ENCODE peak calls at places on chromosomes 4 and X, in four cellular contexts. O, X, Y and D are unnamed samples.

GRCh38 chr4:168771251-168771650 is 238.8 kb downstream of the CBR4 start:
- DNase-seq in O (no peak), X (no peak), Y (no peak), D (no peak)

GRCh38 chrX:110541266-110541665 is 182.6 kb downstream of the RTL9 start:
- DNase-seq in O (no peak), X (no peak), Y (no peak), D (no peak)

GRCh38 chr4:185004562-185005208 is 13.6 kb upstream of the HELT start:
- DNase-seq in O (no peak), X (no peak), Y (no peak), D (no peak)

GRCh38 chr4:185567828-185568442 is 32.6 kb upstream of the PDLIM3 start:
- DNase-seq in O (peak), X (no peak), Y (no peak), D (no peak)

GRCh38 chrX:93868289-93868985 is 194.4 kb downstream of the FAM133A start:
- DNase-seq in O (no peak), X (no peak), Y (no peak), D (no peak)

GRCh38 chrX:48703642-48704481 is 7.3 kb downstream of the SUV39H1 start:
- DNase-seq in O (no peak), X (no peak), Y (no peak), D (peak)

GRCh38 chr4:176340871-176341685 is 21.3 kb downstream of the SPCS3 start:
- DNase-seq in O (peak), X (peak), Y (no peak), D (no peak)

GRCh38 chrX:115539841-115540240 is 21.1 kb upstream of the PLS3 start:
- DNase-seq in O (no peak), X (no peak), Y (no peak), D (no peak)

GRCh38 chr4:164700471-164700870 is 53.5 kb upstream of the SMIM31 start:
- DNase-seq in O (peak), X (peak), Y (no peak), D (peak)

GRCh38 chr4:26866781-26867180 is 6.1 kb downstream of the STIM2 start:
- DNase-seq in O (no peak), X (no peak), Y (no peak), D (no peak)

GRCh38 chr4:26866203-26866602 is 5.6 kb downstream of the STIM2 start:
- DNase-seq in O (no peak), X (no peak), Y (no peak), D (no peak)

GRCh38 chr4:26862381-26862915 is 1.8 kb downstream of the STIM2 start:
- DNase-seq in O (no peak), X (no peak), Y (no peak), D (no peak)

GRCh38 chr4:26863512-26863911 is 2.9 kb downstream of the STIM2 start:
- DNase-seq in O (no peak), X (no peak), Y (no peak), D (no peak)

DNA sequence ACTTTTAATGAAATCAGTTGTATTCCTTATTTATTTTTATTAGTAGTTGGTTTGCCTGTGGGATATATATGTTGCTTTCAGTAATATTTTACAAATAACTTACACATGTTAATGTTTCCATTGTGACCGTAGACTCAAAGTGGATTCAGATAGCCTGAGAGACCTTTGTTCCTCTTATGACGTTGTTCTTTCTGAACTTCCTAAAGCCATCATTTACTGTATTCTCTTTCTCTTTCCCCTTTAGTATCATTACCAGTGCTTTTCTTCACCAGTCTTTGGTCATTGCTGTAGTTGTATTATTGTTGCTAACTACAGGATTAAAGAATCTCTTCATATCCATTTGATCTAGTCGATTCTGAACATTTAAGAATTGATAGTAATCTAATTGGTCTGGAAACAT is 4.3 kb downstream of the STIM2 start:
- DNase-seq in O (no peak), X (no peak), Y (no peak), D (no peak)
- H3K4me3 ChIP-seq in O (no peak), X (no peak), Y (peak), D (no peak)

GRCh38 chr4:136812100-136812880 is 720.0 kb downstream of the PCDH18 start:
- DNase-seq in O (no peak), X (no peak), Y (no peak), D (no peak)

GRCh38 chr4:136810626-136811025 is 721.7 kb downstream of the PCDH18 start:
- DNase-seq in O (no peak), X (no peak), Y (no peak), D (no peak)

DNA sequence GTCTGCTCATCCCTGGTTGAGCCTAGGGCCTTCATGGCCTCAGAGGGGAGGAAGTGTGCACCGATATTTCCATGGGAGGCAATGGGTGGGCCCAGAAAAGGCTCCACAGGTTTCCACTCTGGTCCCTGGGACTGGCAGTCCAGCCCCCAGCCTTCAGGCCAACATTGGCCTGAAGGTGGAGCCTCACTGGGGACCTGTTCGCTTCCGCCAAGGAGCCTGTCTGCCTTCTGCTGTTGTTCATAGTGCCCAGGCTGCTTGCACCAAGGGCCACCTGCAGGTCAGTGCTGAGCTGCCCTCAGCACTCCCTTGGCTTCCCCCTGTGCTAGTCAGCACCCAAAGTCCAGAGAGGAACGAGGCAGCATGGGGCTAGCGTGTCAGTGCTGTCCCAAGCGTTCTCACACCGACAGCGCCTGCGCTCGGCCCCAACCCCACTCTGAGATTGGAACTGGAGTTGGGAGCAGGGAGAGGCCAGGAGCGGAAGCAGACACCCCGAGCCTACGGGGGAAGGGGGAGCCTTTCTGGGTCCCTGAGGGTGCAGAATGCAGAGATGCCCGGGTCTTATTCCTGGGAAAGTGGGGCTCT is 720.7 kb downstream of the PCDH18 start:
- DNase-seq in O (no peak), X (no peak), Y (no peak), D (no peak)
- TF ChIP-seq SMC3 in O (no peak), X (no peak), Y (no peak), D (no peak)

GRCh38 chrX:149470960-149471359 is 34.1 kb downstream of the IDS start:
- DNase-seq in O (peak), X (peak), Y (no peak), D (peak)

GRCh38 chrX:149472620-149473019 is 32.5 kb downstream of the IDS start:
- DNase-seq in O (no peak), X (no peak), Y (no peak), D (no peak)

GRCh38 chrX:149473092-149473491 is 32.0 kb downstream of the IDS start:
- DNase-seq in O (no peak), X (no peak), Y (no peak), D (no peak)

GRCh38 chrX:149467920-149468319 is 37.2 kb downstream of the IDS start:
- DNase-seq in O (no peak), X (no peak), Y (no peak), D (no peak)

GRCh38 chrX:149469406-149469805 is 35.7 kb downstream of the IDS start:
- DNase-seq in O (no peak), X (no peak), Y (no peak), D (no peak)
- H3K4me3 ChIP-seq in O (no peak), X (no peak), Y (no peak), D (no peak)

GRCh38 chr4:70706516-70706915 is 15.2 kb upstream of the RUFY3 start:
- DNase-seq in O (no peak), X (no peak), Y (no peak), D (no peak)
- TF ChIP-seq SMC3 in O (no peak), X (no peak), Y (no peak), D (no peak)

GRCh38 chr4:40536032-40536431 is 93.6 kb downstream of the RBM47 start:
- DNase-seq in O (no peak), X (no peak), Y (no peak), D (no peak)
- H3K4me3 ChIP-seq in O (no peak), X (no peak), Y (no peak), D (no peak)

GRCh38 chrX:107676559-107677378 is 48.5 kb downstream of the PRPS1 start:
- DNase-seq in O (no peak), X (peak), Y (no peak), D (peak)
- TF ChIP-seq SMC3 in O (no peak), X (no peak), Y (no peak), D (no peak)

GRCh38 chrX:72306085-72306801 is 529 bp upstream of the CITED1 start:
- DNase-seq in O (no peak), X (peak), Y (no peak), D (peak)
- H3K4me3 ChIP-seq in O (peak), X (peak), Y (no peak), D (peak)

GRCh38 chr4:42377497-42377896 is 19.8 kb upstream of the SHISA3 start:
- DNase-seq in O (no peak), X (no peak), Y (no peak), D (no peak)
- TF ChIP-seq SMC3 in O (no peak), X (no peak), Y (no peak), D (no peak)

DNA sequence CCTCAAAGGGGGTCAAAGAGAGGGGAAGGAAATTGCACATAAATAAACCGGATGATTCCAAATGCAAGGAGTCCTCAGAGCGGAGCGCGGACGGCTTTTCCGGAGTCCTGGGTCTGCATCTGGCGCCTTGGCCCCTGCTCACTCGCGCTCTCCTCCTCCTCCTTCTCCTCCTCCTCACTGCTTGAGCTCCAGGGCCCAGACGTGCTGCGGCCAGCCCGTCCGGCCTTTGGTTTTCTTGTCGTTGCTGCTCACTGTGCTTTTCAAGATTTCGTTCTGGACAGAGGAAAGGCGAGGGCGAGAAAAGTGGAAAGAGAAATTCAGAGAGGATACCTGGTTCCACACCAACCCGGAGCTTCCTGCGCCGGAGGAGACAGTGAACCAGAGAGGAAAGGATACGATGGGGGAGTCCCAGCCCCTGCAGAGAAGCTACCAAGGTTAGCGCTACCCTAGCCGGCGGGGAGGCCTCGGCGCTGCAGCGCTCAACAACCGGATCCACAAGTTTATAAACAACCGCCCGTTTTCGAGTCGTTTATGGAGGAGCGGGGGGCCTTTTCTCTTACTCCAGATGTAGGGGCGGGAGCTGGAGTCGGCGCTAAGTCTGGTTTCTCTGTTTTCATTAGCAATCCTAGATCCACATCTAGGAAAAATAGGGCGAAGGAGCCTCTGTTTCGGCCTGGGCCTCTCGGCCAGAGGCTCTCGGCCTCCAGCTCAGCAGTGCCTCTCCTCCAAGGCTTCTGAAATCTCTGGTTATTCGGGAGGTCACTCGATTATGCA is 2.7 kb downstream of the HAND2 start:
- DNase-seq in O (no peak), X (no peak), Y (no peak), D (no peak)
- H3K4me3 ChIP-seq in O (no peak), X (peak), Y (no peak), D (no peak)

DNA sequence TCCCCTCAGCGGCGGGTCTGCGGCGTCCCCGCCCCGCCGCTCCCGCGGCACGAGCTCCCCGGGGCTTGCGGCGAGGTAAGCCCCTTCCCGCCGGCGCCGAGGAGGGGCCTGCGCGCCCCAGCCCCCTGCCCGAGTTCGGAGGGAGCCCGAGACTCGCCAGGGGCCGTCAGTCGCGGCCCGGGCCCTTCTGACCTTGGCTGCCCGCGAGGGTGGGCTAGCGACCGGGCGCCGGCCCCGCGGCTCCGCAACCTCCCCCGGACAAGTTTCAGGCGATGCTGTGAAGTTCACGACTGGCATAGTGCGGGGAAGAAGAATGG is 554 bp downstream of the CDKL5 start:
- DNase-seq in O (no peak), X (no peak), Y (no peak), D (no peak)
- TF ChIP-seq SMC3 in O (no peak), X (no peak), Y (no peak), D (no peak)